ENCODE peak calls at places on chromosome 9, in six cellular contexts. X is aorta, A is ovary, Q is HepG2, Y is heart left ventricle, E is cardiac muscle cell. B is an unnamed sample. For H3K4me1 and H3K36me3, the result is how much of the 10 kb centered on the place peaks cover.

GRCh38 chr9:72856985-72857631 is 95.7 kb downstream of the ALDH1A1 start:
- DNase-seq in A (peak), Q (peak), Y (peak), E (peak), X (no peak), B (peak)

GRCh38 chr9:3662671-3663070 is 136.9 kb upstream of the RFX3 start:
- DNase-seq in E (peak), Y (no peak), Q (no peak), X (no peak), A (no peak), B (no peak)

GRCh38 chr9:116233160-116233530 is 79.6 kb downstream of the PAPPA start:
- DNase-seq in Y (no peak), E (no peak), X (no peak), A (no peak), Q (no peak), B (no peak)

GRCh38 chr9:89359636-89360315 is 41.5 kb downstream of the SECISBP2 start:
- DNase-seq in Q (no peak), Y (no peak), E (no peak), A (peak), X (peak), B (no peak)

GRCh38 chr9:125580701-125581286 is 126.2 kb downstream of the MAPKAP1 start:
- DNase-seq in Q (no peak), A (no peak), E (no peak), Y (no peak), X (no peak), B (no peak)

GRCh38 chr9:13587581-13587980 is 308.1 kb upstream of the MPDZ start:
- DNase-seq in Q (no peak), A (no peak), X (no peak), E (no peak), Y (no peak), B (peak)

GRCh38 chr9:137919095-137919465 is 41.5 kb downstream of the CACNA1B start:
- DNase-seq in Y (no peak), E (no peak), A (no peak), Q (no peak), X (no peak), B (no peak)

GRCh38 chr9:79572032-79572890 is 496 bp downstream of the TLE4 start:
- DNase-seq in X (peak), E (peak), A (peak), Q (no peak), Y (peak), B (peak)

GRCh38 chr9:99076483-99077171 is 28.3 kb upstream of the TGFBR1 start:
- DNase-seq in A (no peak), X (no peak), E (no peak), Y (no peak), Q (no peak), B (no peak)

GRCh38 chr9:73153793-73154227 is 2.1 kb downstream of the ANXA1 start:
- DNase-seq in Q (no peak), X (no peak), Y (no peak), E (no peak), A (no peak), B (peak)

GRCh38 chr9:19875291-19875910 is 86.6 kb upstream of the SLC24A2 start:
- DNase-seq in X (no peak), Q (no peak), Y (no peak), A (no peak), E (no peak), B (no peak)

GRCh38 chr9:18721267-18722079 is 247.5 kb downstream of the ADAMTSL1 start:
- DNase-seq in Q (no peak), A (no peak), E (peak), X (no peak), Y (no peak), B (no peak)

GRCh38 chr9:116951588-116952433 is 264.7 kb downstream of the TRIM32 start:
- DNase-seq in Y (no peak), E (no peak), Q (no peak), X (no peak), A (no peak), B (no peak)

GRCh38 chr9:89631381-89631780 is 26.6 kb downstream of the GADD45G start:
- DNase-seq in Q (no peak), E (no peak), Y (no peak), X (no peak), A (no peak), B (no peak)

GRCh38 chr9:14247577-14247976 is 66.4 kb downstream of the NFIB start:
- DNase-seq in Y (no peak), X (no peak), E (no peak), Q (no peak), A (no peak), B (no peak)

GRCh38 chr9:129403743-129404620 is 216.9 kb downstream of the C9orf50 start:
- DNase-seq in E (no peak), A (peak), Q (no peak), Y (no peak), X (no peak), B (no peak)

GRCh38 chr9:14366071-14366470 is 52.1 kb upstream of the NFIB start:
- DNase-seq in Q (no peak), E (no peak), A (no peak), X (no peak), Y (peak), B (no peak)

GRCh38 chr9:126232461-126232860 is 94.2 kb upstream of the MVB12B start:
- DNase-seq in Q (no peak), A (no peak), X (no peak), Y (no peak), E (no peak), B (no peak)

GRCh38 chr9:123478160-123478559 is 122.2 kb downstream of the CRB2 start:
- DNase-seq in Q (no peak), A (no peak), X (no peak), Y (no peak), E (no peak), B (no peak)

GRCh38 chr9:91117959-91118651 is 243.6 kb downstream of the AUH start:
- DNase-seq in Q (no peak), A (peak), E (peak), X (peak), Y (peak), B (no peak)

GRCh38 chr9:92242115-92242778 is 51.2 kb downstream of the IARS1 start:
- DNase-seq in X (no peak), Q (no peak), Y (no peak), E (peak), A (no peak), B (no peak)

GRCh38 chr9:106936680-106937079 is 73.7 kb downstream of the ZNF462 start:
- DNase-seq in Y (peak), X (no peak), Q (no peak), E (no peak), A (no peak), B (no peak)

GRCh38 chr9:36191290-36191645 is 547 bp downstream of the CLTA start:
- DNase-seq in E (peak), Y (no peak), Q (no peak), X (no peak), A (no peak), B (no peak)

GRCh38 chr9:109401169-109401989 is 80.5 kb upstream of the EPB41L4B start:
- DNase-seq in Q (peak), X (no peak), E (peak), A (peak), Y (peak), B (peak)

GRCh38 chr9:71524996-71525580 is 243.2 kb downstream of the CEMIP2 start:
- DNase-seq in E (no peak), X (no peak), A (no peak), Y (no peak), Q (no peak), B (no peak)

GRCh38 chr9:71647094-71647591 is 121.2 kb downstream of the CEMIP2 start:
- DNase-seq in Y (peak), A (peak), E (no peak), Q (no peak), X (peak), B (no peak)

GRCh38 chr9:13149454-13149853 is 130.0 kb downstream of the MPDZ start:
- DNase-seq in Q (no peak), E (no peak), Y (peak), X (no peak), A (no peak), B (no peak)

GRCh38 chr9:74122661-74123060 is 374.5 kb upstream of the RORB start:
- DNase-seq in X (no peak), A (no peak), Q (no peak), E (no peak), Y (no peak), B (no peak)

GRCh38 chr9:106885451-106885850 is 22.5 kb downstream of the ZNF462 start:
- DNase-seq in E (peak), Y (no peak), Q (no peak), A (no peak), X (no peak), B (no peak)

GRCh38 chr9:97853056-97853843 is at the start of gene FOXE1:
- DNase-seq in A (no peak), Y (no peak), Q (no peak), X (no peak), E (no peak), B (no peak)
- H3K4me1 ChIP-seq in A (under half), Y (under half), Q (under half), X (under half), E (under half), B (under half)

GRCh38 chr9:120768870-120769269 is 24.3 kb downstream of the FBXW2 start:
- DNase-seq in Q (peak), X (no peak), Y (no peak), A (no peak), E (peak), B (no peak)
- H3K36me3 ChIP-seq in Q (under half), X (under half), Y (under half), A (under half), E (under half), B (half or more)

GRCh38 chr9:4674783-4675182 is 4.6 kb upstream of the CDC37L1 start:
- DNase-seq in X (no peak), Q (peak), E (no peak), Y (no peak), A (no peak), B (no peak)
- H3K4me1 ChIP-seq in X (under half), Q (under half), E (under half), Y (under half), A (under half), B (under half)

GRCh38 chr9:33025572-33026347 is 687 bp downstream of the DNAJA1 start:
- DNase-seq in Q (peak), E (peak), X (peak), Y (peak), A (peak), B (peak)

GRCh38 chr9:33022755-33023154 is 2.3 kb upstream of the DNAJA1 start:
- DNase-seq in Q (no peak), Y (no peak), X (no peak), E (no peak), A (no peak), B (no peak)

GRCh38 chr9:33023661-33024060 is 1.4 kb upstream of the DNAJA1 start:
- DNase-seq in Y (no peak), X (no peak), Q (no peak), A (no peak), E (no peak), B (no peak)

GRCh38 chr9:33024126-33024965 is 727 bp upstream of the DNAJA1 start:
- DNase-seq in A (no peak), X (no peak), E (no peak), Q (peak), Y (no peak), B (no peak)

GRCh38 chr9:33024966-33025571 is at the start of gene DNAJA1:
- DNase-seq in E (peak), A (peak), Q (peak), Y (peak), X (peak), B (peak)
- H3K36me3 ChIP-seq in E (under half), A (under half), Q (under half), Y (under half), X (under half), B (under half)

GRCh38 chr9:133821606-133822438 is 83.7 kb upstream of the SARDH start:
- DNase-seq in A (no peak), Y (no peak), Q (no peak), X (no peak), E (no peak), B (no peak)

GRCh38 chr9:133824802-133825186 is 86.6 kb upstream of the SARDH start:
- DNase-seq in Q (no peak), E (no peak), Y (no peak), A (no peak), X (no peak), B (no peak)

GRCh38 chr9:133824106-133824801 is 86.1 kb upstream of the SARDH start:
- DNase-seq in Y (no peak), X (no peak), A (no peak), Q (no peak), E (no peak), B (no peak)

GRCh38 chr9:133823189-133824105 is 85.3 kb upstream of the SARDH start:
- DNase-seq in Y (no peak), E (no peak), X (no peak), A (no peak), Q (no peak), B (no peak)

GRCh38 chr9:133822439-133823065 is 84.4 kb upstream of the SARDH start:
- DNase-seq in Q (no peak), E (no peak), X (no peak), Y (no peak), A (no peak), B (no peak)
- H3K4me1 ChIP-seq in Q (under half), E (under half), X (under half), Y (under half), A (under half), B (under half)

DNA sequence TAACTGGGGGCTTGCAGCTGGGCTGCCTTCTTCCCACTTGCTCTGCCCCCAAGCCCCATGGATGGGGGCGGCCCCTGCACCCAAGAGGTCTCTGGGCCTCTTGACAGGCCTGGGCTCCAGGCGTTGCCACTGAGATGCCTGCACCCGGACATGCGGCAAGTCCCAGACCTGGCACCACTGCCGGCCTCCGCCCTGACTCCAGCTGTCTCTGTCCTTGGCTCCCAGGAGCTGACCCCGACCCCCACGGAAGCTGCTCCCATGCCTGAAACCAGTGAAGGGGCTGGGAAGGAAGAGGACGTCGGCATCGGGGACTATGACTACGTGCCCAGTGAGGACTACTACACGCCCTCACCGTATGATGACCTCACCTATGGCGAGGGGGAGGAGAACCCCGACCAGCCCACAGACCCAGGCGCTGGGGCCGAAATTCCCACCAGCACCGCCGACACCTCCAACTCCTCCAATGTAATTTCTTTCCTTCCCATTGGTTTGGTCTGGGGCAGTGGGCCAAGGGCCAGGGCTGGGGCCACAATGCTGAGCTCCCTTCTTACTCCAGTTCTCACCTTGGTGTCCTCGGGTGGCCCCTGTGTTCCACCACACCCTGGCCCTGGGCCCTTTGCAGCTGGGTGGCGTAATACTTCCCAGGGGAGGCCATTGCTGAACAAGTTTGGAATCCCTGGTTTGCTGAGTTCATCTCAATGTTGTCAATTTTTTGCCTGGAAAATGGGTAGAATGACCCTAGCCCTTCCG is 88.6 kb downstream of the COL5A1 start:
- DNase-seq in X (no peak), A (no peak), Q (no peak), Y (no peak), E (no peak), B (no peak)
- H3K36me3 ChIP-seq in X (under half), A (under half), Q (under half), Y (under half), E (under half), B (under half)

DNA sequence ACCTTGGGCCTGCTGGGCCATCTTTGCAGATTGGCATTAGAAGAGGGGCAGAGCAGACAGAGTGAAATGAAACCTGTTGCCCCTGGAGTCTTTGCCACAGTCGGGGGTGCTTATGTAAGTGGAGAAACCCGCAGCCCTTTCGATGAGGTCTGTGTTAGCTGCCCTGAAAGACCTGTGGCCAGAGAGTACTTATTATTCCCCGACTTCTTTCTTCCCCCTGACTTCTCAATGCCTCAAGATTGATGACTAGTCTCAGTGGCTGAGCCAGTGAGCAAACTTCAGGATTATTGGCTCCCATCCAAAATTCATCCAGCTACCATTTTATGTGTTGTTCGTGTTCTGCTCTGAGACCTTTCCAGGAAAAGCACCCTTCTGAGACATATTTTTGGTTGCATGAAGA is 7.6 kb downstream of the NTRK2 start:
- DNase-seq in Y (no peak), A (no peak), Q (no peak), X (no peak), E (no peak), B (no peak)
- H3K4me1 ChIP-seq in Y (under half), A (under half), Q (under half), X (under half), E (under half), B (under half)

GRCh38 chr9:136426787-136427186 is 12.9 kb downstream of the INPP5E start:
- DNase-seq in E (no peak), A (no peak), Q (no peak), Y (no peak), X (no peak), B (no peak)
- H3K36me3 ChIP-seq in E (under half), A (under half), Q (under half), Y (under half), X (under half), B (half or more)

DNA sequence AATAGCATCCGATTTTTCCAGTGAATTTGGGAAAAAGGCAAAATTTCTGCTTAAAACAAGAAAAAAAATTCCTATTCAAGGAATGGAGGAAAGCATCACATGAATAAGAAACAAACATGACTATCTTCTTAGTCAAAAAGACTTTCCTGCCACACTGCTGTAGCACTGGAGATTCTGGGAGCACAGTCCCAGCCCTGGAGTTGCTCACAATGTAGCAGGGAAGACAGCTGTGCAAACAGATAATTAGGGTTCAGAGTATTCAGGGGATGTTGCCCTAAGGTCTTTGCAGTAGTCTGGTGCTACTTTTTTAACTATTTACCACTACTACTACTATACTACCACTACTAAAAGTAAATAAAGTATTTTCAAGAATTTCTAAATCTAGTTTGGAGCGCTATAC is 86.5 kb downstream of the BNC2 start:
- DNase-seq in E (no peak), Y (no peak), X (no peak), A (no peak), Q (no peak), B (no peak)
- H3K4me1 ChIP-seq in E (under half), Y (under half), X (under half), A (under half), Q (under half), B (under half)

DNA sequence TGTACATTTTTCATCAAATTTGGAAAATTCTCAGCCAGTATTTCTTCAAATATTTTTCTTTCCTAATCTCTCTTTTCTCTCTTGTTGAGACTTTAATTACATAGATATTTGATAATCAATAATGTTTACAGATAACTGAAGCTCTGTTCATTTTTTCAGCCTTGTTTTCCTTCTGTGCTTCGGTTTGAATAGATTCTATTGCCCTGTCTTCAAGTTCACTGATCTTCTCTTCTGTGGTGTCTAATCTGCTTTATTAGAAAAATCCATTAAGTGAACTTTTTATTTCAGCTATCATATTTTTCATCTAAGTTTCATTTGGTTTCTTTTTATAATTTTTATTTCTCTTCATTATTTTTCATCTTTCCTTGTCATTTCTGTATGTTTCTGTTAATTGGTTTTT is 54.1 kb downstream of the AMBP start:
- DNase-seq in Q (no peak), X (no peak), E (no peak), Y (no peak), A (no peak), B (no peak)
- H3K36me3 ChIP-seq in Q (under half), X (under half), E (under half), Y (under half), A (under half), B (under half)

B was measured in HAP-1.